ENCODE peak calls at places on chromosomes 1 and 21, in eight cellular contexts. One of them, this sample, is unnamed.

GRCh38 chr1:21305155-21305899 is 15.1 kb upstream of the ECE1 start:
- DNase-seq in dorsolateral prefrontal cortex: no peak
- DNase-seq in ascending aorta: no peak
- DNase-seq in epithelial cell of esophagus: no peak
- DNase-seq in AG10803: no peak
- DNase-seq in cardiac fibroblast: no peak
- DNase-seq in fibroblast of pulmonary artery: no peak
- DNase-seq in heart right ventricle: no peak
- DNase-seq in this sample: no peak

GRCh38 chr1:18955442-18956188 is 861 bp downstream of the IFFO2 start:
- DNase-seq in epithelial cell of esophagus: peak; percentile 52
- DNase-seq in heart right ventricle: peak; percentile 40
- DNase-seq in fibroblast of pulmonary artery: no peak
- DNase-seq in dorsolateral prefrontal cortex: peak; percentile 51
- DNase-seq in ascending aorta: no peak
- DNase-seq in AG10803: no peak
- DNase-seq in cardiac fibroblast: peak; percentile 52
- DNase-seq in this sample: peak; percentile 76

GRCh38 chr1:87450615-87451209 is 122.0 kb downstream of the LMO4 start:
- DNase-seq in epithelial cell of esophagus: peak; percentile 44
- DNase-seq in dorsolateral prefrontal cortex: no peak
- DNase-seq in fibroblast of pulmonary artery: no peak
- DNase-seq in ascending aorta: no peak
- DNase-seq in heart right ventricle: no peak
- DNase-seq in cardiac fibroblast: no peak
- DNase-seq in AG10803: no peak
- DNase-seq in this sample: peak; percentile 81

GRCh38 chr1:153293847-153294246 is 18.9 kb downstream of the PGLYRP3 start:
- DNase-seq in dorsolateral prefrontal cortex: no peak
- DNase-seq in AG10803: no peak
- DNase-seq in ascending aorta: no peak
- DNase-seq in heart right ventricle: no peak
- DNase-seq in fibroblast of pulmonary artery: no peak
- DNase-seq in cardiac fibroblast: no peak
- DNase-seq in epithelial cell of esophagus: no peak
- DNase-seq in this sample: no peak

GRCh38 chr1:110056284-110056680 is 14.2 kb downstream of the ALX3 start:
- DNase-seq in ascending aorta: no peak
- DNase-seq in cardiac fibroblast: no peak
- DNase-seq in heart right ventricle: no peak
- DNase-seq in dorsolateral prefrontal cortex: no peak
- DNase-seq in epithelial cell of esophagus: no peak
- DNase-seq in AG10803: peak; percentile 44
- DNase-seq in fibroblast of pulmonary artery: no peak
- DNase-seq in this sample: no peak

GRCh38 chr21:34073749-34074282 is 438 bp downstream of the MRPS6 start:
- DNase-seq in dorsolateral prefrontal cortex: peak; percentile 24
- DNase-seq in ascending aorta: no peak
- DNase-seq in heart right ventricle: peak; percentile 58
- DNase-seq in epithelial cell of esophagus: peak; percentile 37
- DNase-seq in AG10803: peak; percentile 26
- DNase-seq in cardiac fibroblast: peak; percentile 41
- DNase-seq in fibroblast of pulmonary artery: peak; percentile 24
- DNase-seq in this sample: peak; percentile 52

GRCh38 chr1:18336811-18337210 is 143.9 kb upstream of the KLHDC7A start:
- DNase-seq in heart right ventricle: no peak
- DNase-seq in AG10803: no peak
- DNase-seq in dorsolateral prefrontal cortex: no peak
- DNase-seq in fibroblast of pulmonary artery: no peak
- DNase-seq in cardiac fibroblast: no peak
- DNase-seq in epithelial cell of esophagus: no peak
- DNase-seq in ascending aorta: no peak
- DNase-seq in this sample: no peak

GRCh38 chr1:208190784-208191183 is 53.4 kb downstream of the PLXNA2 start:
- DNase-seq in AG10803: no peak
- DNase-seq in cardiac fibroblast: no peak
- DNase-seq in dorsolateral prefrontal cortex: peak; percentile 47
- DNase-seq in heart right ventricle: no peak
- DNase-seq in fibroblast of pulmonary artery: no peak
- DNase-seq in epithelial cell of esophagus: no peak
- DNase-seq in ascending aorta: no peak
- DNase-seq in this sample: no peak

GRCh38 chr1:104322131-104322530 is 572.4 kb downstream of the AMY1C start:
- DNase-seq in ascending aorta: no peak
- DNase-seq in heart right ventricle: no peak
- DNase-seq in cardiac fibroblast: no peak
- DNase-seq in AG10803: no peak
- DNase-seq in dorsolateral prefrontal cortex: no peak
- DNase-seq in epithelial cell of esophagus: no peak
- DNase-seq in fibroblast of pulmonary artery: no peak
- DNase-seq in this sample: no peak

GRCh38 chr1:154350383-154350782 is 25.1 kb downstream of the ATP8B2 start:
- DNase-seq in AG10803: no peak
- DNase-seq in fibroblast of pulmonary artery: no peak
- DNase-seq in ascending aorta: no peak
- DNase-seq in dorsolateral prefrontal cortex: no peak
- DNase-seq in cardiac fibroblast: no peak
- DNase-seq in heart right ventricle: no peak
- DNase-seq in epithelial cell of esophagus: no peak
- DNase-seq in this sample: no peak

GRCh38 chr1:160118928-160119327 is 3.4 kb downstream of the ATP1A2 start:
- DNase-seq in AG10803: no peak
- DNase-seq in dorsolateral prefrontal cortex: no peak
- DNase-seq in cardiac fibroblast: no peak
- DNase-seq in ascending aorta: no peak
- DNase-seq in epithelial cell of esophagus: no peak
- DNase-seq in heart right ventricle: no peak
- DNase-seq in fibroblast of pulmonary artery: no peak
- DNase-seq in this sample: no peak

GRCh38 chr1:212247179-212247721 is 38.0 kb upstream of the PPP2R5A start:
- DNase-seq in ascending aorta: no peak
- DNase-seq in fibroblast of pulmonary artery: peak; percentile 48
- DNase-seq in epithelial cell of esophagus: peak; percentile 44
- DNase-seq in dorsolateral prefrontal cortex: no peak
- DNase-seq in cardiac fibroblast: peak; percentile 51
- DNase-seq in heart right ventricle: no peak
- DNase-seq in AG10803: peak; percentile 49
- DNase-seq in this sample: no peak

GRCh38 chr21:31205412-31205811 is 138.6 kb downstream of the TIAM1 start:
- DNase-seq in epithelial cell of esophagus: no peak
- DNase-seq in fibroblast of pulmonary artery: no peak
- DNase-seq in dorsolateral prefrontal cortex: no peak
- DNase-seq in heart right ventricle: no peak
- DNase-seq in AG10803: no peak
- DNase-seq in ascending aorta: no peak
- DNase-seq in cardiac fibroblast: no peak
- DNase-seq in this sample: no peak

GRCh38 chr1:111786669-111787207 is 31.0 kb downstream of the DDX20 start:
- DNase-seq in heart right ventricle: no peak
- DNase-seq in AG10803: no peak
- DNase-seq in dorsolateral prefrontal cortex: peak; percentile 58
- DNase-seq in fibroblast of pulmonary artery: no peak
- DNase-seq in ascending aorta: no peak
- DNase-seq in epithelial cell of esophagus: no peak
- DNase-seq in cardiac fibroblast: no peak
- DNase-seq in this sample: no peak

GRCh38 chr1:211734359-211734758 is 58.9 kb upstream of the NEK2 start:
- DNase-seq in heart right ventricle: no peak
- DNase-seq in epithelial cell of esophagus: peak; percentile 70
- DNase-seq in dorsolateral prefrontal cortex: no peak
- DNase-seq in cardiac fibroblast: no peak
- DNase-seq in fibroblast of pulmonary artery: no peak
- DNase-seq in AG10803: no peak
- DNase-seq in ascending aorta: no peak
- DNase-seq in this sample: no peak

GRCh38 chr1:219257751-219258150 is 84.1 kb downstream of the LYPLAL1 start:
- DNase-seq in heart right ventricle: no peak
- DNase-seq in fibroblast of pulmonary artery: no peak
- DNase-seq in epithelial cell of esophagus: no peak
- DNase-seq in ascending aorta: no peak
- DNase-seq in cardiac fibroblast: no peak
- DNase-seq in dorsolateral prefrontal cortex: no peak
- DNase-seq in AG10803: no peak
- DNase-seq in this sample: no peak

GRCh38 chr1:244012232-244012631 is 38.9 kb upstream of the ZBTB18 start:
- DNase-seq in fibroblast of pulmonary artery: peak; percentile 80
- DNase-seq in heart right ventricle: no peak
- DNase-seq in cardiac fibroblast: peak; percentile 75
- DNase-seq in dorsolateral prefrontal cortex: no peak
- DNase-seq in epithelial cell of esophagus: peak; percentile 43
- DNase-seq in AG10803: peak; percentile 49
- DNase-seq in ascending aorta: no peak
- DNase-seq in this sample: no peak

GRCh38 chr1:54012862-54013261 is 5.1 kb downstream of the LDLRAD1 start:
- DNase-seq in dorsolateral prefrontal cortex: no peak
- DNase-seq in epithelial cell of esophagus: no peak
- DNase-seq in fibroblast of pulmonary artery: no peak
- DNase-seq in AG10803: no peak
- DNase-seq in cardiac fibroblast: no peak
- DNase-seq in ascending aorta: no peak
- DNase-seq in heart right ventricle: no peak
- DNase-seq in this sample: no peak

DNA sequence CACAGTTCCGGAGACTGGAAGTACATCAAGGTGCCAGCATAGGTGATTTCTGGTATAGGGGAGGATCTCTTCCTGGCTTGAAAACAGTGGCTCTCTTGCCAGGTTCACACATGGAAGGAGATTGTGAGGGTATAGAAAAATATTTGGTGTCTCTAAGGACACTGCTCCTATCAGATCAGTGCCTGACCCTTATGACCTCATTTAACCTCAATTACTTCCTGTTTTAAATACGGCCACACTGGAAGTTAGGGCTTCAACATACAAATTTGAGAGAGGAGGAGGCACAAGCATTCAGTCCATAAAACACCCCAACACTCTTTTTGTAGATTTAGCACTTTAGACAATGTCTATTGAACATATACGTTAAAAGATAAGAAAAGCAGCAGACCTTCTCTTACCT is 37.0 kb downstream of the COL6A1 start:
- DNase-seq in dorsolateral prefrontal cortex: no peak
- DNase-seq in epithelial cell of esophagus: no peak
- DNase-seq in AG10803: no peak
- DNase-seq in fibroblast of pulmonary artery: no peak
- DNase-seq in cardiac fibroblast: no peak
- DNase-seq in heart right ventricle: no peak
- DNase-seq in ascending aorta: no peak
- DNase-seq in this sample: no peak
- TF ChIP-seq CTCF in dorsolateral prefrontal cortex: no peak
- TF ChIP-seq CTCF in epithelial cell of esophagus: no peak
- TF ChIP-seq CTCF in AG10803: no peak
- TF ChIP-seq CTCF in fibroblast of pulmonary artery: no peak
- TF ChIP-seq CTCF in cardiac fibroblast: no peak
- TF ChIP-seq CTCF in heart right ventricle: no peak
- TF ChIP-seq CTCF in ascending aorta: no peak
- TF ChIP-seq CTCF in this sample: no peak

GRCh38 chr1:145962157-145963102 is 1.9 kb downstream of the ANKRD34A start:
- DNase-seq in AG10803: no peak
- DNase-seq in heart right ventricle: peak; percentile 64
- DNase-seq in ascending aorta: no peak
- DNase-seq in fibroblast of pulmonary artery: no peak
- DNase-seq in dorsolateral prefrontal cortex: peak; percentile 80
- DNase-seq in cardiac fibroblast: no peak
- DNase-seq in epithelial cell of esophagus: peak; percentile 13
- DNase-seq in this sample: no peak
- H3K4me3 ChIP-seq in AG10803: peak overlapping the region; percentile 73
- H3K4me3 ChIP-seq in heart right ventricle: peak overlapping the region; percentile 66
- H3K4me3 ChIP-seq in ascending aorta: peak overlapping the region; percentile 92
- H3K4me3 ChIP-seq in fibroblast of pulmonary artery: peak overlapping the region; percentile 68
- H3K4me3 ChIP-seq in dorsolateral prefrontal cortex: peak overlapping the region; percentile 84
- H3K4me3 ChIP-seq in cardiac fibroblast: peak overlapping the region; percentile 65
- H3K4me3 ChIP-seq in epithelial cell of esophagus: peak overlapping the region; percentile 52
- H3K4me3 ChIP-seq in this sample: peak overlapping the region; percentile 52

DNA sequence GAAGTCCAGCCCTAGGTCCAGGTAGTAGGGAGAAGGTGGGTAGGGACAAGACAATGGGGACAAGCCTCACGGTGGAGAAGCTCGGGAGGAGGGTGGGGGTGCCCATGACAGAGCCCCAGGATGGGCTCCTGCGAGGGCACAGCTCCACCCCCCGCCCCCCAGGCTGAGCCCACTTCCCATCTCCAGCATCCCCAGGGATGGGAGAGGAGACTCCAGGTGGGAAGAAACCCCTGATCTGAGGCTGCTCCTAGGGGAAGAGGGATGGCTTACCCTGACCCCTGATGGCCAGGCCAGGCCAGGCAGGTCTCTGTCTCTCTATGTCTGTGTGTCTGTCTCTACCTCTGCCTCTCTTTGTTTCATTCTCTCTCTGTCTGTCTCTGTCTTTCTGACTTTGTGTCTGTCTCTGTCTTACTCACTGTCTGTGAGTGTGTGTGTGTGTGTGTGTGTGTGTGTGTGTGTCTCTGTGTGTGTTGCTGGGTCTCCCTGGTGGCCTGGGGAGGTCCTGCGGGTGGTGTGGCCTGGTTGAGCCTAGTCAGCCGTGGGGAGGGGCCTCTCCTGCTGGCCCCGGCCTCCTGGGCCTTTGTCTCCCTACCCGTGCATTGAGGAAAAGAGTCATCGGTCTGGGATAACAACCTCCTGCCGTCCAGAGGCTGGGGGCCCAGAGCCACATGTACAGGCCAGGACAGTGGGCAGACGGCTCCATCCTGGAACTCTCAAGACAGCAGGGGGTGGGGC is 45.7 kb downstream of the WNT9A start:
- DNase-seq in fibroblast of pulmonary artery: peak; percentile 16
- DNase-seq in heart right ventricle: peak; percentile 5
- DNase-seq in ascending aorta: no peak
- DNase-seq in AG10803: peak; percentile 21
- DNase-seq in cardiac fibroblast: peak; percentile 31
- DNase-seq in dorsolateral prefrontal cortex: no peak
- DNase-seq in epithelial cell of esophagus: no peak
- DNase-seq in this sample: no peak
- TF ChIP-seq CTCF in fibroblast of pulmonary artery: peak; percentile 1
- TF ChIP-seq CTCF in heart right ventricle: no peak
- TF ChIP-seq CTCF in ascending aorta: no peak
- TF ChIP-seq CTCF in AG10803: peak; percentile 13
- TF ChIP-seq CTCF in cardiac fibroblast: no peak
- TF ChIP-seq CTCF in dorsolateral prefrontal cortex: no peak
- TF ChIP-seq CTCF in epithelial cell of esophagus: no peak
- TF ChIP-seq CTCF in this sample: no peak

DNA sequence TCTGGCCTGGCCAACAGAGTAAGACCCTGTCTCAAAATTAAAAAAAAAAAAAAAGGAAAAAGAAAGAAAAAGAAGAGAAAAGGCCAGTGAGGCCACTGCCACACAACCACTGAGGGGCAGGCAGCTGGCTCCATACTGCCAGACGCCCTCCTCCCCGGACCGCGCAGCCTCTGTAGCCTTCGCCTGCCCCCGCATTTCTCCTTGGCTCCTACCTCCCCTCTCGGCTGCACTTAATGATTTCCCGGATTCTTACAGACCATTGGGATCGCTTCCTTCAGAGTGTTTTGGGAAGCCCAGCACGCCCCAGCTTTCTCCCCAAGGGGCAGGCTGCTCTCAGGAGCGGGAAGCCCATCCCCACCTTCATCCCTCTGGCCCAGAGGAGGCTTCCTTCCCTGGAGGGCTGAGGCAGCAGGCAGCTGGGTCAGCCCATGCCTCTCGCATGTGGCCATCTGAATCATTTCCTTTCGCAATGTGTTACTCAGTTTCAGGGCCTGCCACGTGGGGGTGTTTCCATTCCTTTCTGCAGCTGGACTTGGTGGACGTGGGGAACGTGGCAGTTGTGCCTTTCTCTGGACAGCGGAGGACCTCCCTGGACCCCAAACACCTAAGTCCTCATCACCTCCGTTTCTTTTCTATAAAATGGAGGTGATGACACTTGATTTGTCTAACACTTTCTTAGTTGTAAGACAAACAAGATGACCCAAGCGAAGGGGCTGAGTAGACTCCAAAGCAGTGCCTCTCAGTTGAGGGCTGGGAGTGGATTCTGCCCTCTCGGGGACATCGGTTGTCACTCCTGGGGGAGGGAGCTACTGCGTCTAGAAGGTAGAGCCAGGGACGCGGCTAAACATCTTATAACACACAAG is 2.3 kb downstream of the SLC2A5 start:
- DNase-seq in dorsolateral prefrontal cortex: no peak
- DNase-seq in fibroblast of pulmonary artery: peak; percentile 89
- DNase-seq in heart right ventricle: peak; percentile 52
- DNase-seq in cardiac fibroblast: peak; percentile 93
- DNase-seq in epithelial cell of esophagus: peak; percentile 81
- DNase-seq in AG10803: peak; percentile 84
- DNase-seq in ascending aorta: peak; percentile 50
- DNase-seq in this sample: peak; percentile 35
- H3K4me3 ChIP-seq in dorsolateral prefrontal cortex: peak overlapping the region; percentile 31
- H3K4me3 ChIP-seq in fibroblast of pulmonary artery: no peak overlapping the region
- H3K4me3 ChIP-seq in heart right ventricle: no peak overlapping the region
- H3K4me3 ChIP-seq in cardiac fibroblast: no peak overlapping the region
- H3K4me3 ChIP-seq in epithelial cell of esophagus: no peak overlapping the region
- H3K4me3 ChIP-seq in AG10803: no peak overlapping the region
- H3K4me3 ChIP-seq in ascending aorta: no peak overlapping the region
- H3K4me3 ChIP-seq in this sample: peak overlapping the region; percentile 28